ENCODE peak calls at places on chromosomes 11 and 22, in four cellular contexts. E, G, F and C are unnamed samples.

GRCh38 chr11:45945392-45945999 is 23.0 kb downstream of the LARGE2 start:
- DNase-seq in E (no peak), G (no peak), F (no peak), C (no peak)

GRCh38 chr11:126545057-126545555 is 189.6 kb downstream of the ST3GAL4 start:
- DNase-seq in E (no peak), G (no peak), F (no peak), C (no peak)

GRCh38 chr11:76805206-76805913 is 22.2 kb downstream of the TSKU start:
- DNase-seq in E (no peak), G (no peak), F (no peak), C (no peak)

GRCh38 chr11:14513800-14514199 is 6.4 kb downstream of the PSMA1 start:
- DNase-seq in E (no peak), G (no peak), F (no peak), C (no peak)

GRCh38 chr11:111913997-111914396 is 1.5 kb downstream of the HSPB2 start:
- DNase-seq in E (no peak), G (peak), F (no peak), C (no peak)

GRCh38 chr22:36818010-36818642 is 1.3 kb upstream of the PVALB start:
- DNase-seq in E (no peak), G (no peak), F (no peak), C (no peak)

GRCh38 chr11:124682443-124682842 is 8.7 kb downstream of the SPA17 start:
- DNase-seq in E (no peak), G (no peak), F (no peak), C (no peak)

GRCh38 chr22:21629262-21630149 is at the start of gene YDJC:
- DNase-seq in E (peak), G (peak), F (peak), C (peak)

GRCh38 chr11:31387379-31387778 is 17.7 kb downstream of the DNAJC24 start:
- DNase-seq in E (no peak), G (no peak), F (no peak), C (peak)

GRCh38 chr11:115345840-115346239 is 158.4 kb downstream of the CADM1 start:
- DNase-seq in E (no peak), G (no peak), F (no peak), C (no peak)

GRCh38 chr11:122791836-122792235 is 46.5 kb upstream of the CRTAM start:
- DNase-seq in E (no peak), G (no peak), F (no peak), C (no peak)

GRCh38 chr11:70059971-70060370 is 18.1 kb upstream of the ANO1 start:
- DNase-seq in E (no peak), G (no peak), F (no peak), C (no peak)

GRCh38 chr11:1271002-1271401 is 38.4 kb downstream of the TOLLIP start:
- DNase-seq in E (no peak), G (no peak), F (no peak), C (no peak)

GRCh38 chr11:3854660-3854976 is 846 bp upstream of the STIM1 start:
- DNase-seq in E (no peak), G (no peak), F (no peak), C (no peak)

GRCh38 chr11:33868646-33869461 is 23.0 kb downstream of the LMO2 start:
- DNase-seq in E (no peak), G (no peak), F (no peak), C (no peak)

DNA sequence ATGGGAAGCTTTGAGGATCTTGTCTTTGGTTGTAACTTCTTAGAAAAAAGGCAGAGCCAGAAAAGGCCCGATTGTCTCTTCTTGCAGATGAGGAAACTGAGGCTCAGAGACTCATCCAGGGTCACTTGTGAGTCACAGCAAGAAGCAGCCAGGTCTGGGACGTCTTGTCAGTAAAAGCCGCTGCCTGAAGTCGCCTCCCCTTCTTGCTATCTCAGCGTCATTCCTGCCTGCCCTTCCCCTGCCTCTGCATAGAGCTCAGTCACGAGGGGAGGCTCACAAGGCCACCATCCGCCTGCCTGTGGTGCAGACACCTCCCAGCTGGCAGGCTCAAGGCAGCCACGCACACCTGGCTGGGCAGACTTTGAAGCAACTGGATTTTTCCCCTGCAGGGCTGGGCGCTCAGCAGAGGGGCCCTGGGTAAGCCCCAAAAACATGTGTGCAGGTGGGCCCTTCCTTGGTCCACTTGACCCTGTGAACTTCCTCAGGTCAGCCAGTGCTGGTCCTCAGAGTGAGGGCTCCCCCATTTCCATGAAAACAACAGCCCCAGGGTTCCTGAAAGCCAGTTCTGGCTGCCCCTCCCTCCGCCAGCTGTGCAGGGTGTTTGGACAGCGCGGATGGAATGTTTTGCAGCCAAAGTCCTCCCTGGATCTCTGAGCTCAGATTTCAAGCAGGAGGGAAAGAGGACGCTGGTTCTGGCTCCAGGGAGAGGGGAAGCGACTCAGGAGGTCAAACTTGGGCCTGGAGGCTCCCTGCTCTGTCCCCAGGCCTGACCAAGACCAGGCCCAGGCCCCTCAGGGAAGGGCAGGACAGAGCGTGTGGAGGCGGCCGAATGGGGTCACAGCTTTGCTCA is 6.0 kb upstream of the RAB3IL1 start:
- DNase-seq in E (no peak), G (peak), F (no peak), C (peak)
- TF ChIP-seq SUZ12 in E (no peak), G (no peak), F (no peak), C (no peak)

GRCh38 chr11:67998150-67999045 is 5.5 kb downstream of the UNC93B1 start:
- DNase-seq in E (no peak), G (no peak), F (no peak), C (no peak)
- H3K9ac ChIP-seq in E (no peak), G (no peak), F (no peak), C (no peak)

DNA sequence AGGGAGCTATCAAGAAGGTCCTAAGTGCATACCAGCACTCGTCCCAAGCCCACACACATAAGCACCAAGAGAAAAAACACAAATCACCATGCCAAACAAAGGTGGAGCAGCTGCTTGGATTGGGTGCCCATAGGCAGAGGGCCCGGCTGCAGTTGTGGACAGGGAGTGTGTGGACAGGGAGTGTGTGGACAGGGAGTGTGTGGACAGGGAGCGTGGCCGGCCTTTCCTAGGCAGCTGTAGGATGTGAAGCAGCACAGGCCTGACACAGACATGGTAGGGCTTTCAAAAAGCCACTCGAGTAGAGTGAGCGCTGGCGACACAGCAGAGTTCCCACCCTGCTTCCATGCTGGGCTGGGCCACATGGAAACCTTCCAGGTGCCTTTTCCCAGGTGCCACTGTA is 3.5 kb downstream of the RTL6 start:
- DNase-seq in E (no peak), G (no peak), F (no peak), C (no peak)
- H3K4me3 ChIP-seq in E (no peak), G (no peak), F (no peak), C (no peak)

GRCh38 chr22:47564651-47565050 is 802.2 kb downstream of the TBC1D22A start:
- DNase-seq in E (no peak), G (no peak), F (no peak), C (no peak)
- TF ChIP-seq SUZ12 in E (no peak), G (no peak), F (no peak), C (no peak)

DNA sequence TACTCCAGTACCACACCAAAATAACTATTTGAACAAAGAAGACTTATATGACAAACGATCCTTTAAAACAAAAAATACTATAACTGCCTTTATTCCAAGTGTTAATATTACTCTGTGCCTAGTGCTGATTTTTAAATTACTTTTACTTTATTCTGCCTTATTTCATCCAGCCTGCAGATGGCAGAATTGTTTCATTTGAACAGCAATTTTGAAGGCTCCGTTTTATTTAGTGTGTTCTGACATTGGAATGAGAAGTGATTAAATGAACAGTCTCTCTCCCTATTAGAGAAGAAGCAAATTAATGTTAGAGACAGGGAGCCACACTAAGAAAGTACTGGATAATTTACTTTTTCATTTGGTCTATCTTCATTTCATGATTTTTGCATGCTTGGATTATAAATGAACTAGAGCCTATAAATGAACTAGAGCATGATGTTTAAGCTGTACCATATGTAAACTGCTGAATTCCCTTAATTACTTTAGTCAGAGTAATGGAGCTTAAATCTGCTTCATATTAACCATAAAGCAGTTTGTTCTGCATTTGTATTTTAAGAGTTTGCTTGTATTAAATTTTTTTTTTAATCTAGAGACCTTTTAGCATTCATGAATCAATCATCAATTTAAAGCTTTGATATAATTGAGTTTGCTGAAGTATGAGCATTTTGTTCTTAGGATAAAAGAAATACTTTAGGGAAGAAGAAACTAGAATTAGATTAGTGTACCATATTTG is 9.8 kb downstream of the PDHX start:
- DNase-seq in E (no peak), G (peak), F (no peak), C (no peak)
- H3K9ac ChIP-seq in E (no peak), G (no peak), F (no peak), C (no peak)